ENCODE peak calls at places on chromosomes 5 and 9, in nine cellular contexts. T is NCI-H446 treated with DMSO at 0.1 percent for 48 hours; D is AG08395; E is H54; Y is NCI-H460; X is stimulated activated CD4-positive, alpha-beta T cell treated with anti-CD3 and anti-CD28 coated beads, Interleukin-2, amount 100 ng/mL, for 24 hours; R is activated T-helper 1 cell treated with Interleukin-2 at 50 U/mL for 16 hours; S is CD8-positive, alpha-beta memory T cell; K is NCI-H524. G is an unnamed sample.

GRCh38 chr9:129225815-129226214 is 47.8 kb upstream of the IER5L start:
- DNase-seq in T (no peak), D (peak; percentile 75), E (peak; percentile 65), Y (no peak), X (peak; percentile 39), R (no peak), S (peak; percentile 37), K (no peak), G (no peak)

GRCh38 chr5:139633295-139634027 is 14.7 kb upstream of the CXXC5 start:
- DNase-seq in T (peak; percentile 55), D (peak; percentile 80), E (peak; percentile 51), Y (peak; percentile 78), X (peak; percentile 69), R (peak; percentile 39), S (peak; percentile 64), K (peak; percentile 80), G (peak; percentile 76)

GRCh38 chr9:16343249-16344237 is 526.9 kb downstream of the BNC2 start:
- DNase-seq in T (no peak), D (no peak), E (no peak), Y (no peak), X (no peak), R (no peak), S (no peak), K (no peak), G (no peak)

GRCh38 chr5:71971862-71972261 is 135.4 kb upstream of the MAP1B start:
- DNase-seq in T (no peak), D (no peak), E (no peak), Y (no peak), X (no peak), R (no peak), S (no peak), K (no peak), G (no peak)

GRCh38 chr5:32042571-32042970 is 131.5 kb downstream of the GOLPH3 start:
- DNase-seq in T (no peak), D (no peak), E (no peak), Y (no peak), X (no peak), R (no peak), S (no peak), K (no peak), G (no peak)

GRCh38 chr5:3715048-3715447 is 119.4 kb downstream of the IRX1 start:
- DNase-seq in T (no peak), D (no peak), E (no peak), Y (no peak), X (no peak), R (no peak), S (no peak), K (no peak), G (no peak)

GRCh38 chr5:5633579-5633978 is 211.1 kb downstream of the ICE1 start:
- DNase-seq in T (no peak), D (no peak), E (no peak), Y (no peak), X (no peak), R (no peak), S (no peak), K (no peak), G (no peak)

GRCh38 chr5:89313804-89314588 is 431.0 kb upstream of the MEF2C start:
- DNase-seq in T (no peak), D (peak; percentile 67), E (peak; percentile 12), Y (no peak), X (no peak), R (no peak), S (no peak), K (no peak), G (no peak)

GRCh38 chr9:127496974-127497373 is 45.7 kb downstream of the LRSAM1 start:
- DNase-seq in T (no peak), D (no peak), E (no peak), Y (no peak), X (no peak), R (no peak), S (no peak), K (no peak), G (no peak)

GRCh38 chr5:180898621-180899246 is at the start of gene BTNL8:
- DNase-seq in T (no peak), D (no peak), E (no peak), Y (no peak), X (no peak), R (no peak), S (no peak), K (no peak), G (no peak)

GRCh38 chr5:38379360-38379827 is 121.0 kb downstream of the EGFLAM start:
- DNase-seq in T (no peak), D (no peak), E (no peak), Y (no peak), X (no peak), R (no peak), S (no peak), K (peak; percentile 61), G (no peak)

GRCh38 chr9:17291766-17292165 is 156.9 kb downstream of the CNTLN start:
- DNase-seq in T (no peak), D (no peak), E (no peak), Y (no peak), X (no peak), R (no peak), S (no peak), K (no peak), G (no peak)

GRCh38 chr9:10614201-10614870 is 1.5 kb upstream of the PTPRD start:
- DNase-seq in T (no peak), D (no peak), E (no peak), Y (no peak), X (no peak), R (no peak), S (no peak), K (no peak), G (no peak)

GRCh38 chr5:172322028-172322965 is 38.7 kb upstream of the UBTD2 start:
- DNase-seq in T (no peak), D (no peak), E (no peak), Y (no peak), X (no peak), R (no peak), S (no peak), K (no peak), G (peak; percentile 15)

GRCh38 chr9:133543772-133544467 is 9.4 kb downstream of the ADAMTSL2 start:
- DNase-seq in T (no peak), D (no peak), E (no peak), Y (no peak), X (no peak), R (no peak), S (no peak), K (no peak), G (no peak)

GRCh38 chr5:139848508-139849100 is 53.0 kb downstream of the PSD2 start:
- DNase-seq in T (no peak), D (no peak), E (no peak), Y (no peak), X (peak; percentile 37), R (peak; percentile 10), S (no peak), K (no peak), G (no peak)

GRCh38 chr5:59099270-59099994 is 516.6 kb downstream of the RAB3C start:
- DNase-seq in T (no peak), D (peak; percentile 52), E (peak; percentile 38), Y (peak; percentile 66), X (peak; percentile 28), R (peak; percentile 4), S (peak; percentile 81), K (no peak), G (peak; percentile 5)

GRCh38 chr5:15234911-15235310 is 265.1 kb upstream of the FBXL7 start:
- DNase-seq in T (no peak), D (no peak), E (no peak), Y (no peak), X (no peak), R (no peak), S (no peak), K (no peak), G (no peak)

GRCh38 chr5:144436007-144436406 is 265.3 kb downstream of the KCTD16 start:
- DNase-seq in T (peak; percentile 84), D (no peak), E (no peak), Y (no peak), X (no peak), R (no peak), S (no peak), K (peak; percentile 97), G (no peak)

GRCh38 chr5:83964235-83964634 is 243.6 kb upstream of the HAPLN1 start:
- DNase-seq in T (no peak), D (no peak), E (no peak), Y (no peak), X (no peak), R (no peak), S (no peak), K (no peak), G (no peak)

GRCh38 chr9:14349141-14349817 is 35.3 kb upstream of the NFIB start:
- DNase-seq in T (no peak), D (no peak), E (no peak), Y (no peak), X (no peak), R (no peak), S (no peak), K (peak; percentile 35), G (no peak)

GRCh38 chr9:131951905-131952304 is 127.8 kb downstream of the MED27 start:
- DNase-seq in T (no peak), D (peak; percentile 67), E (no peak), Y (no peak), X (no peak), R (no peak), S (no peak), K (no peak), G (no peak)

GRCh38 chr5:164233796-164234195 is 728.4 kb downstream of the MAT2B start:
- DNase-seq in T (no peak), D (no peak), E (no peak), Y (no peak), X (no peak), R (no peak), S (no peak), K (no peak), G (no peak)

GRCh38 chr9:9791621-9792020 is 821.2 kb downstream of the PTPRD start:
- DNase-seq in T (no peak), D (no peak), E (no peak), Y (peak; percentile 3), X (no peak), R (no peak), S (no peak), K (peak; percentile 42), G (no peak)

GRCh38 chr5:149489605-149490037 is 61.6 kb downstream of the CSNK1A1 start:
- DNase-seq in T (no peak), D (no peak), E (no peak), Y (no peak), X (no peak), R (no peak), S (no peak), K (no peak), G (no peak)

GRCh38 chr9:126690431-126691051 is 76.8 kb downstream of the LMX1B start:
- DNase-seq in T (no peak), D (no peak), E (peak; percentile 89), Y (peak; percentile 40), X (peak; percentile 72), R (peak; percentile 20), S (peak; percentile 34), K (peak; percentile 43), G (no peak)

GRCh38 chr5:763397-763796 is 21.1 kb downstream of the ZDHHC11B start:
- DNase-seq in T (no peak), D (no peak), E (peak; percentile 2), Y (no peak), X (no peak), R (no peak), S (no peak), K (no peak), G (no peak)

GRCh38 chr5:66898241-66899039 is 298.2 kb downstream of the CD180 start:
- DNase-seq in T (no peak), D (no peak), E (no peak), Y (no peak), X (no peak), R (no peak), S (no peak), K (no peak), G (no peak)

GRCh38 chr9:18296702-18297531 is 177.0 kb upstream of the ADAMTSL1 start:
- DNase-seq in T (no peak), D (peak; percentile 56), E (no peak), Y (no peak), X (no peak), R (no peak), S (no peak), K (no peak), G (no peak)

G was measured in HepG2.